ENCODE peak calls at places on chromosomes 16 and 17, in five cellular contexts. O is adrenal gland, Z is RWPE2, H is cardiac muscle cell, B is brain microvascular endothelial cell. G is an unnamed sample.
A peak's percentile ranks its signal among the peaks of the same experiment; 100 is the strongest.

GRCh38 chr16:34758835-34759234 is 1299.4 kb downstream of the TP53TG3F start:
- DNase-seq in O (no peak), Z (no peak), H (no peak), B (no peak), G (no peak)

GRCh38 chr17:73363788-73364522 is 52.2 kb upstream of the CDC42EP4 start:
- DNase-seq in O (no peak), Z (no peak), H (no peak), B (no peak), G (no peak)

GRCh38 chr17:38761612-38762011 is 9.1 kb downstream of the PSMB3 start:
- DNase-seq in O (no peak), Z (no peak), H (peak; percentile 36), B (peak; percentile 27), G (no peak)

GRCh38 chr17:18101828-18102227 is 6.7 kb upstream of the MYO15A start:
- DNase-seq in O (no peak), Z (no peak), H (no peak), B (no peak), G (no peak)

GRCh38 chr17:7972131-7972785 is 30.2 kb upstream of the GUCY2D start:
- DNase-seq in O (no peak), Z (no peak), H (peak; percentile 19), B (no peak), G (no peak)

GRCh38 chr16:69017036-69017783 is 88.2 kb upstream of the HAS3 start:
- DNase-seq in O (no peak), Z (no peak), H (peak; percentile 59), B (peak; percentile 54), G (no peak)

GRCh38 chr17:77579717-77580116 is 378.8 kb upstream of the TNRC6C start:
- DNase-seq in O (no peak), Z (no peak), H (no peak), B (no peak), G (no peak)

GRCh38 chr17:27518750-27519521 is 62.7 kb downstream of the KSR1 start:
- DNase-seq in O (no peak), Z (no peak), H (no peak), B (no peak), G (no peak)

GRCh38 chr16:56632160-56632847 is at the start of gene MT1M:
- DNase-seq in O (peak; percentile 48), Z (no peak), H (peak; percentile 21), B (no peak), G (no peak)

GRCh38 chr16:68362952-68363846 is 52.4 kb downstream of the PRMT7 start:
- DNase-seq in O (no peak), Z (peak; percentile 60), H (no peak), B (no peak), G (no peak)

GRCh38 chr16:10951016-10951415 is 6.7 kb downstream of the CLEC16A start:
- DNase-seq in O (no peak), Z (no peak), H (no peak), B (no peak), G (no peak)

GRCh38 chr17:60311936-60312335 is 80.0 kb downstream of the USP32 start:
- DNase-seq in O (no peak), Z (no peak), H (peak; percentile 80), B (peak; percentile 15), G (no peak)

GRCh38 chr17:7084058-7084457 is 4.0 kb upstream of the CLEC10A start:
- DNase-seq in O (no peak), Z (no peak), H (peak; percentile 22), B (no peak), G (no peak)

GRCh38 chr17:83081561-83082201 is 2.3 kb downstream of the METRNL start:
- DNase-seq in O (no peak), Z (no peak), H (no peak), B (no peak), G (no peak)
- H3K27me3 ChIP-seq in O (no peaks in the 10 kb centered on the region), Z (peaks cover 10% of the 10 kb centered on the region), H (peaks cover 30% of the 10 kb centered on the region), B (peaks cover 2% of the 10 kb centered on the region), G (no peaks in the 10 kb centered on the region)

GRCh38 chr16:21652451-21652850 is at the start of gene IGSF6:
- DNase-seq in O (no peak), Z (no peak), H (no peak), B (no peak), G (no peak)
- H3K4me3 ChIP-seq in O (no peak within 1 kb of the TSS), Z (no peak within 1 kb of the TSS), H (no peak within 1 kb of the TSS), B (no peak within 1 kb of the TSS), G (peak within 1 kb of the TSS; percentile 36)

GRCh38 chr17:31158741-31159377 is 64.1 kb downstream of the NF1 start:
- DNase-seq in O (no peak), Z (no peak), H (no peak), B (no peak), G (no peak)
- H3K27ac ChIP-seq in O (no peak overlapping the region), Z (no peak overlapping the region), H (no peak overlapping the region), B (no peak overlapping the region), G (no peak overlapping the region)

DNA sequence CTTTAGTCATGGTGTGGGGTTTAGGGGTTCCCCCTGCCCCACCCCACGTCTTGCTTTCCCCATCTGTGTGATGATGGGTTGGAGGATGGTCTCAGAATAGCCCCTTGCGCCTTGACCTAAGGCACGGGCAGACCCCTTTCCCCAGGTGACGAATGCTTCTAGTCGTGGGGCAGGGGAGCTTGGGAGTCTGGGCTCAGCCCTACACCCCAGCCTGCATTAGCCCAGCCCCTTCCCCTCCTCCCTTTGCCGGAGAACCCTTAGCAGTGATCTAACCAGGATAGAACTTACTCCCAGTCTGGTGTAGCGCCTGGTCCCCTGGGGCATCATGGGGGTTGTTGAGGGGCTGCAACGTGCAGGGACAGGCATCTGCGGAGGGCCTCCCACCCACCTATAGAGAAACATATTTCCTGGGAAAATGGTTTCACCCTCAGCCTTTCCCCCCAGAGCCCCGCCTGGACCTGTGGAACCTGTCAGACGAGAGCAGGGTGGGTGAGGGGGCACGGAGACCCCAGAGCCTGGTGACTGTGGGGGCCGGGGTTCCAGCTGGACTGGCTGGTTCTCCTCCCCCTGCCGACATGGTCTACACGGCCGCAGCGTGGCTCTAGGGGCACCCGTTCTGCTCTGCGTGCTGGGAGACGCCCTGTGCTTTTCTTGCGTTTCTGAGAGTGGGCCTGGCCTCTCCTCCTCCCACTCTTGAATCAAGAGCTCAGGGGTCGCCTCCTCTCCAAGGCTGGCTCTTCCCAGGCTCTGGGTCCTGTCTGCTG is 4.7 kb downstream of the SMTNL2 start:
- DNase-seq in O (no peak), Z (no peak), H (no peak), B (no peak), G (no peak)
- H3K27me3 ChIP-seq in O (peaks cover 13% of the 10 kb centered on the region), Z (peaks cover 33% of the 10 kb centered on the region), H (no peaks in the 10 kb centered on the region), B (peaks cover 35% of the 10 kb centered on the region), G (no peaks in the 10 kb centered on the region)

G was measured in thoracic aorta.